ENCODE peak calls at places on chromosome 7, in four cellular contexts. F is neuronal stem cell, K is A172, G is T-helper 2 cell. U is an unnamed sample.
A peak's percentile ranks its signal among the peaks of the same experiment; 100 is the strongest.

GRCh38 chr7:43522406-43523156 is 60.3 kb upstream of the STK17A start:
- DNase-seq in F (no peak), K (peak; percentile 79), G (no peak), U (no peak)

GRCh38 chr7:35624299-35625186 is 70.4 kb downstream of the HERPUD2 start:
- DNase-seq in F (peak; percentile 64), K (peak; percentile 40), G (no peak), U (peak; percentile 41)

GRCh38 chr7:37083311-37084096 is 359.2 kb upstream of the AOAH start:
- DNase-seq in F (no peak), K (peak; percentile 58), G (no peak), U (no peak)

GRCh38 chr7:2886900-2887299 is 42.8 kb upstream of the GNA12 start:
- DNase-seq in F (peak; percentile 59), K (peak; percentile 75), G (no peak), U (peak; percentile 43)

GRCh38 chr7:34675749-34676374 is 17.8 kb downstream of the NPSR1 start:
- DNase-seq in F (peak; percentile 20), K (peak; percentile 41), G (no peak), U (no peak)

GRCh38 chr7:48522692-48523091 is 351.4 kb downstream of the ABCA13 start:
- DNase-seq in F (no peak), K (peak; percentile 5), G (no peak), U (no peak)

GRCh38 chr7:108188724-108189123 is 58.6 kb upstream of the LAMB4 start:
- DNase-seq in F (no peak), K (no peak), G (no peak), U (no peak)

GRCh38 chr7:46512901-46513431 is 591.9 kb upstream of the IGFBP3 start:
- DNase-seq in F (no peak), K (peak; percentile 69), G (no peak), U (no peak)

GRCh38 chr7:142956951-142957623 is 5.1 kb downstream of the KEL start:
- DNase-seq in F (no peak), K (peak; percentile 63), G (no peak), U (no peak)

GRCh38 chr7:153087498-153087897 is 327.9 kb downstream of the ACTR3B start:
- DNase-seq in F (no peak), K (no peak), G (no peak), U (no peak)

GRCh38 chr7:120916116-120916515 is 34.5 kb upstream of the ING3 start:
- DNase-seq in F (no peak), K (no peak), G (no peak), U (no peak)

GRCh38 chr7:49398236-49398635 is 375.2 kb upstream of the VWC2 start:
- DNase-seq in F (no peak), K (peak; percentile 34), G (no peak), U (no peak)

GRCh38 chr7:117251687-117252086 is 71.2 kb downstream of the WNT2 start:
- DNase-seq in F (no peak), K (no peak), G (no peak), U (no peak)

GRCh38 chr7:21028186-21028989 is 241.7 kb upstream of the SP8 start:
- DNase-seq in F (peak; percentile 71), K (peak; percentile 44), G (no peak), U (peak; percentile 71)

GRCh38 chr7:44073664-44074348 is 8.4 kb upstream of the PGAM2 start:
- DNase-seq in F (no peak), K (peak; percentile 89), G (no peak), U (no peak)

GRCh38 chr7:128056901-128057300 is 25.7 kb upstream of the LRRC4 start:
- DNase-seq in F (no peak), K (peak; percentile 73), G (no peak), U (no peak)

GRCh38 chr7:66877577-66878300 is 43.3 kb upstream of the TMEM248 start:
- DNase-seq in F (no peak), K (peak; percentile 13), G (no peak), U (no peak)

GRCh38 chr7:155840262-155840885 is 28.1 kb upstream of the SHH start:
- DNase-seq in F (no peak), K (no peak), G (no peak), U (no peak)

GRCh38 chr7:45698527-45699309 is 124.5 kb downstream of the ADCY1 start:
- DNase-seq in F (no peak), K (no peak), G (no peak), U (no peak)

GRCh38 chr7:98034044-98035035 is 44.3 kb upstream of the OCM2 start:
- DNase-seq in F (no peak), K (no peak), G (no peak), U (no peak)

GRCh38 chr7:116776610-116777289 is 85.6 kb upstream of the CAPZA2 start:
- DNase-seq in F (no peak), K (peak; percentile 97), G (no peak), U (no peak)

GRCh38 chr7:107078517-107078966 is 34.0 kb downstream of the PRKAR2B start:
- DNase-seq in F (no peak), K (peak; percentile 90), G (no peak), U (no peak)

GRCh38 chr7:132607656-132608055 is 31.4 kb upstream of the PLXNA4 start:
- DNase-seq in F (no peak), K (no peak), G (no peak), U (no peak)

GRCh38 chr7:82506208-82506607 is 62.6 kb upstream of the CACNA2D1 start:
- DNase-seq in F (no peak), K (no peak), G (no peak), U (peak; percentile 17)

GRCh38 chr7:2203551-2204300 is 29.0 kb downstream of the MAD1L1 start:
- DNase-seq in F (no peak), K (no peak), G (no peak), U (no peak)

GRCh38 chr7:3558410-3558809 is 257.4 kb downstream of the SDK1 start:
- DNase-seq in F (no peak), K (no peak), G (no peak), U (peak; percentile 90)

GRCh38 chr7:6637544-6638229 is 569 bp downstream of the ZNF316 start:
- DNase-seq in F (no peak), K (no peak), G (peak; percentile 45), U (no peak)

GRCh38 chr7:50619684-50620083 is 54.5 kb upstream of the DDC start:
- DNase-seq in F (no peak), K (no peak), G (no peak), U (no peak)

GRCh38 chr7:121570365-121570764 is 174.3 kb upstream of the FAM3C start:
- DNase-seq in F (no peak), K (no peak), G (no peak), U (no peak)

GRCh38 chr7:68676789-68677535 is 921.3 kb upstream of the AUTS2 start:
- DNase-seq in F (no peak), K (no peak), G (no peak), U (no peak)

GRCh38 chr7:12436896-12437535 is 33.4 kb upstream of the VWDE start:
- DNase-seq in F (peak; percentile 12), K (peak; percentile 54), G (no peak), U (peak; percentile 82)